ENCODE peak calls at places on chromosome 22, in five cellular contexts. W is NCI-H2029; N is kidney epithelial cell; F is neuronal stem cell; Y is activated CD4-positive, alpha-beta T cell treated with anti-CD3 and anti-CD28 coated beads for 48 hours. X is an unnamed sample.

GRCh38 chr22:27769012-27769411 is 32.5 kb downstream of the MN1 start:
- DNase-seq in F (no peak), N (no peak), W (no peak), Y (no peak), X (no peak)

GRCh38 chr22:45227645-45228400 is 12.9 kb downstream of the KIAA0930 start:
- DNase-seq in Y (no peak), F (no peak), W (no peak), N (no peak), X (no peak)

GRCh38 chr22:42194104-42194851 is 63.7 kb upstream of the CYP2D6 start:
- DNase-seq in N (no peak), F (no peak), Y (no peak), W (no peak), X (no peak)

GRCh38 chr22:50583294-50583865 is 731 bp upstream of the CHKB start:
- DNase-seq in F (no peak), W (no peak), Y (no peak), N (no peak), X (no peak)

GRCh38 chr22:44127353-44127752 is 53.4 kb upstream of the PARVG start:
- DNase-seq in F (no peak), N (no peak), W (no peak), Y (no peak), X (no peak)

GRCh38 chr22:48677168-48677520 is 1150.5 kb downstream of the BRD1 start:
- DNase-seq in W (no peak), Y (no peak), F (no peak), N (no peak), X (no peak)

GRCh38 chr22:35749808-35750207 is 32.1 kb downstream of the APOL5 start:
- DNase-seq in W (no peak), F (no peak), N (peak; percentile 89), Y (no peak), X (no peak)

GRCh38 chr22:36586250-36586649 is 57.3 kb upstream of the EIF3D start:
- DNase-seq in W (no peak), F (no peak), Y (no peak), N (no peak), X (no peak)

GRCh38 chr22:28435960-28436359 is 243.7 kb downstream of the TTC28 start:
- DNase-seq in N (no peak), Y (no peak), W (no peak), F (no peak), X (no peak)

X was measured in putamen.